ENCODE peak calls at places on chromosomes 12 and 14, in ten cellular contexts. E is GM23338, A is stomach, S is transverse colon, K is HCT116, G is GM12891, I is SK-N-MC, X is HepG2, Q is sigmoid colon, J is SK-N-SH. H is an unnamed sample.

GRCh38 chr14:55129428-55130193 is 559 bp downstream of the LGALS3 start:
- DNase-seq in J (peak), E (peak), I (no peak), K (no peak), G (peak), S (peak), X (peak), Q (peak), A (peak), H (peak)

GRCh38 chr12:64446295-64446694 is 5.6 kb upstream of the TBK1 start:
- DNase-seq in I (no peak), E (no peak), G (no peak), J (no peak), Q (no peak), S (no peak), X (no peak), K (no peak), A (no peak), H (no peak)

GRCh38 chr14:30558675-30559555 is at the start of gene G2E3:
- DNase-seq in E (peak), X (peak), J (peak), K (peak), I (peak), G (peak), Q (peak), A (peak), S (peak), H (peak)

GRCh38 chr12:32235251-32235650 is 128.6 kb downstream of the BICD1 start:
- DNase-seq in E (no peak), K (no peak), Q (no peak), A (no peak), S (no peak), J (no peak), G (no peak), X (no peak), I (no peak), H (no peak)

GRCh38 chr14:35161231-35161630 is 38.9 kb downstream of the PRORP start:
- DNase-seq in J (no peak), K (no peak), X (no peak), S (no peak), A (no peak), Q (no peak), G (no peak), E (no peak), I (no peak), H (no peak)

GRCh38 chr12:113133036-113133435 is 2.5 kb downstream of the RASAL1 start:
- DNase-seq in A (no peak), Q (no peak), X (no peak), J (peak), I (no peak), E (no peak), K (no peak), S (no peak), G (no peak), H (no peak)

GRCh38 chr12:88529531-88530488 is 50.5 kb downstream of the KITLG start:
- DNase-seq in S (no peak), J (no peak), G (no peak), Q (no peak), I (no peak), A (no peak), E (no peak), K (no peak), X (no peak), H (no peak)

GRCh38 chr14:101625336-101626097 is 64.2 kb downstream of the DIO3 start:
- DNase-seq in Q (no peak), K (no peak), J (no peak), E (no peak), A (no peak), S (no peak), X (no peak), G (no peak), I (no peak), H (no peak)

GRCh38 chr12:94710933-94711332 is 60.6 kb upstream of the TMCC3 start:
- DNase-seq in S (peak), J (peak), G (no peak), X (peak), K (peak), E (peak), A (no peak), Q (no peak), I (no peak), H (no peak)

GRCh38 chr12:6700646-6701051 is at the start of gene PIANP:
- DNase-seq in I (no peak), S (peak), K (no peak), G (no peak), Q (peak), E (peak), X (no peak), J (peak), A (peak), H (no peak)

GRCh38 chr12:46884362-46884761 is 58.6 kb upstream of the SLC38A4 start:
- DNase-seq in K (no peak), I (no peak), G (no peak), X (no peak), E (no peak), Q (no peak), J (no peak), S (no peak), A (no peak), H (no peak)

GRCh38 chr14:28467611-28468010 is 299.0 kb upstream of the FOXG1 start:
- DNase-seq in A (no peak), I (no peak), Q (no peak), X (no peak), G (no peak), J (no peak), S (no peak), K (no peak), E (no peak), H (no peak)

GRCh38 chr12:111993290-111994150 is 19.4 kb downstream of the TMEM116 start:
- DNase-seq in X (no peak), I (no peak), S (no peak), J (no peak), Q (no peak), E (no peak), K (no peak), A (no peak), G (no peak), H (no peak)

GRCh38 chr12:111692575-111693210 is 6.8 kb downstream of the ACAD10 start:
- DNase-seq in E (peak), X (no peak), Q (no peak), K (no peak), A (no peak), J (no peak), I (no peak), G (no peak), S (no peak), H (no peak)

GRCh38 chr12:31362759-31363415 is 36.9 kb upstream of the SINHCAF start:
- DNase-seq in J (no peak), K (no peak), Q (no peak), I (no peak), A (peak), G (peak), X (peak), E (peak), S (peak), H (peak)

GRCh38 chr12:65695077-65695865 is 129.0 kb upstream of the HMGA2 start:
- DNase-seq in S (peak), K (peak), X (peak), A (peak), I (no peak), G (no peak), Q (no peak), J (no peak), E (peak), H (no peak)

GRCh38 chr12:52147367-52147972 is 44.3 kb downstream of the KRT80 start:
- DNase-seq in J (peak), K (peak), I (no peak), A (peak), X (peak), S (peak), E (no peak), Q (peak), G (no peak), H (no peak)

GRCh38 chr12:120971299-120972180 is 6.8 kb upstream of the HNF1A start:
- DNase-seq in J (peak), S (no peak), A (no peak), G (peak), X (peak), I (peak), K (peak), E (peak), Q (no peak), H (no peak)

GRCh38 chr12:6322352-6322751 is 11.9 kb downstream of the PLEKHG6 start:
- DNase-seq in Q (no peak), A (no peak), G (no peak), I (no peak), K (no peak), X (no peak), S (no peak), E (no peak), J (no peak), H (no peak)

GRCh38 chr12:54786081-54786480 is 68.2 kb upstream of the MUCL1 start:
- DNase-seq in X (no peak), A (no peak), I (no peak), E (peak), G (no peak), Q (no peak), K (no peak), S (no peak), J (no peak), H (no peak)

GRCh38 chr12:49200882-49201594 is 12.2 kb upstream of the TUBA1A start:
- DNase-seq in S (no peak), X (no peak), E (peak), K (peak), J (peak), I (peak), A (no peak), Q (no peak), G (peak), H (no peak)

GRCh38 chr12:6338955-6339761 is 2.7 kb downstream of the TNFRSF1A start:
- DNase-seq in E (no peak), G (no peak), K (no peak), I (no peak), X (no peak), A (no peak), J (no peak), S (no peak), Q (no peak), H (no peak)

GRCh38 chr12:20602671-20603402 is 92.3 kb upstream of the SLCO1C1 start:
- DNase-seq in K (no peak), J (no peak), Q (no peak), I (no peak), E (no peak), S (no peak), G (no peak), A (no peak), X (no peak), H (no peak)

GRCh38 chr14:62409185-62409584 is 636.1 kb downstream of the KCNH5 start:
- DNase-seq in J (no peak), S (no peak), X (no peak), G (no peak), K (no peak), I (no peak), Q (no peak), E (peak), A (no peak), H (no peak)

GRCh38 chr12:94185801-94186200 is 37.4 kb downstream of the PLXNC1 start:
- DNase-seq in J (no peak), A (no peak), E (no peak), I (no peak), S (no peak), X (no peak), Q (no peak), G (no peak), K (no peak), H (no peak)

GRCh38 chr14:45990252-45990651 is 661.3 kb downstream of the RPL10L start:
- DNase-seq in I (no peak), A (no peak), G (no peak), X (no peak), S (no peak), J (no peak), E (peak), Q (no peak), K (peak), H (no peak)

GRCh38 chr12:51851408-51852097 is 3.0 kb upstream of the FIGNL2 start:
- DNase-seq in Q (no peak), G (no peak), E (no peak), J (no peak), I (no peak), A (no peak), K (no peak), X (no peak), S (no peak), H (no peak)

GRCh38 chr14:66624319-66624937 is 116.5 kb downstream of the GPHN start:
- DNase-seq in I (peak), K (peak), S (peak), A (peak), J (peak), G (peak), E (peak), Q (peak), X (peak), H (peak)

GRCh38 chr12:32727237-32727636 is 28.5 kb downstream of the YARS2 start:
- DNase-seq in I (no peak), J (no peak), E (peak), S (no peak), G (no peak), K (no peak), Q (no peak), X (no peak), A (no peak), H (no peak)

GRCh38 chr12:88393017-88393767 is 187.1 kb downstream of the KITLG start:
- DNase-seq in J (peak), G (no peak), S (no peak), E (peak), X (peak), Q (no peak), I (no peak), K (peak), A (no peak), H (no peak)

DNA sequence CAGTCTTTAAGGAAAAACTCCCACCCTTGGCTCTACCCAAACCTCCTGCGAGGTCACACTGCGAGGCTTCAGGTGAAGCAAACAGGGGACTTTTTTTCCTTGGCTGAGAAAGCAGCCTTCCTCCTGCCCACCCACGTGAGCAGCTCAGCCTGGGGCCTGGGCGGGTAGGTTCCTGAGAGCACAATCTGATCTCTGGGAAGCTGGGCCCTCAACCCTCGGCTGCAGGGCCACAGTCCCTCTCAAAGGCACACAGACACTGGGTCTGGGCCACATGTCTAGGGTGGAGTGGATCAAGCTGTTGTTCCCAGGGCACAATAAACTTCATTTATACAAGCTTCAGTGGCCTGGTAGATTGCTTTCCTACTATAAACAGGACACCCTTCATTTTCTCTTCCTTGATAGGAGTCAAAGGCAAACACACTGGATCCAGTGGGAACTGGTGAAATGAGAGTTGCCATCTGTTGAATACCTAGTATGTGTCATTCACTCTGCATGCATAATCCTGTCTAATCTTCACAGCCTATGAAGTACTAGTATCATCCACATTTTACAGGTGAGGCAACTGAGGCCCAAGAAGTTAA is 41.3 kb upstream of the PNMA1 start:
- DNase-seq in G (no peak), I (no peak), A (peak), S (peak), J (no peak), Q (peak), K (no peak), E (no peak), X (no peak), H (no peak)
- TF ChIP-seq POLR2AphosphoS5 in G (no peak), I (no peak), A (peak), S (peak), J (no peak), Q (no peak), K (no peak), E (no peak), X (no peak), H (peak)

GRCh38 chr12:24373004-24373403 is 423.5 kb upstream of the SOX5 start:
- DNase-seq in K (no peak), J (no peak), X (peak), E (no peak), G (no peak), A (no peak), I (no peak), Q (no peak), S (no peak), H (no peak)
- TF ChIP-seq POLR2AphosphoS5 in K (no peak), J (no peak), X (no peak), E (no peak), G (no peak), A (no peak), I (no peak), Q (no peak), S (no peak), H (no peak)

GRCh38 chr14:21199611-21200570 is 44.0 kb upstream of the OR5AU1 start:
- DNase-seq in I (no peak), X (no peak), Q (no peak), G (no peak), A (no peak), S (no peak), E (no peak), J (no peak), K (no peak), H (no peak)
- TF ChIP-seq POLR2AphosphoS5 in I (no peak), X (no peak), Q (no peak), G (no peak), A (no peak), S (no peak), E (no peak), J (peak), K (no peak), H (no peak)

GRCh38 chr12:122795807-122796206 is 21.4 kb downstream of the CCDC62 start:
- DNase-seq in A (no peak), I (no peak), X (no peak), K (no peak), J (no peak), Q (no peak), G (no peak), S (no peak), E (no peak), H (no peak)

GRCh38 chr12:122789637-122790036 is 15.3 kb downstream of the CCDC62 start:
- DNase-seq in X (no peak), A (no peak), J (no peak), E (no peak), G (no peak), Q (no peak), S (no peak), K (no peak), I (no peak), H (no peak)

GRCh38 chr12:122788387-122788786 is 14.0 kb downstream of the CCDC62 start:
- DNase-seq in E (no peak), K (no peak), I (no peak), X (no peak), A (no peak), J (no peak), Q (no peak), S (no peak), G (no peak), H (no peak)

GRCh38 chr12:122790393-122791075 is 16.2 kb downstream of the CCDC62 start:
- DNase-seq in S (no peak), E (peak), I (no peak), Q (no peak), G (no peak), K (no peak), A (no peak), J (no peak), X (no peak), H (no peak)

GRCh38 chr12:122793685-122794106 is 19.3 kb downstream of the CCDC62 start:
- DNase-seq in Q (no peak), I (peak), K (peak), G (no peak), E (peak), S (no peak), X (peak), J (peak), A (no peak), H (no peak)
- TF ChIP-seq POLR2AphosphoS5 in Q (no peak), I (no peak), K (no peak), G (no peak), E (no peak), S (no peak), X (no peak), J (no peak), A (no peak), H (no peak)

DNA sequence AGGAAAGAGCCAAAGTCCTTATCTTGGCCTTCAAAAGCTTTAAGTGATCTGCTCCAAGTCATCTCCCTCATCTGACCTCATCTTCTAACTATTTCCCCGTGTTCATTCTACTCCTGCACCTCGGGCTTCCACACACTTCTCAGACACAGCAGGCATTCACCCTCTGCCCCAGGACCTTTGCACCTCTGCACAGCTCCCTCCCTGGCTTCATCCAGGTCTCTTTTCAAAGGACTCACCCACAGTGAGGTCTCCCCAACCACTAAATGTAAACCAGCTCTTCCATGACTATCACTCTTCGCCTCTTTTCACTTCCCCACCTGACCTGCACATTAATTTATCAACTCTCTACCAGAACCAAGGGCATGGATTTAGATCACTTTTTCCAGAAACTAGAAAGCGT is 161.8 kb downstream of the PIWIL1 start:
- DNase-seq in I (no peak), X (no peak), G (no peak), K (no peak), E (no peak), S (no peak), A (no peak), Q (no peak), J (no peak), H (no peak)
- TF ChIP-seq POLR2AphosphoS5 in I (no peak), X (no peak), G (no peak), K (no peak), E (no peak), S (no peak), A (no peak), Q (no peak), J (no peak), H (no peak)

H was measured in GM12892.